ENCODE peak calls at places on chromosomes 13 and 19, in five cellular contexts. X is tibial nerve, L is ELR, O is putamen, T is T-helper 22 cell. A is an unnamed sample.
A peak's percentile ranks its signal among the peaks of the same experiment; 100 is the strongest.

GRCh38 chr13:58680115-58680514 is 1048.6 kb downstream of the PCDH17 start:
- DNase-seq in X (no peak), L (no peak), O (no peak), T (no peak), A (no peak)

GRCh38 chr19:35609881-35610353 is 2.6 kb upstream of the HAUS5 start:
- DNase-seq in X (no peak), L (no peak), O (no peak), T (no peak), A (no peak)

GRCh38 chr19:46716013-46716671 is 772 bp downstream of the PRKD2 start:
- DNase-seq in X (no peak), L (peak; percentile 54), O (no peak), T (no peak), A (no peak)

GRCh38 chr13:48304132-48304876 is 753 bp downstream of the RB1 start:
- DNase-seq in X (no peak), L (peak; percentile 63), O (peak; percentile 25), T (no peak), A (no peak)

GRCh38 chr13:112969692-112970338 is 801 bp downstream of the MCF2L start:
- DNase-seq in X (no peak), L (no peak), O (no peak), T (no peak), A (no peak)

GRCh38 chr19:16217671-16218464 is 20.2 kb downstream of the AP1M1 start:
- DNase-seq in X (no peak), L (no peak), O (no peak), T (no peak), A (no peak)

GRCh38 chr19:13841339-13842293 is 35.3 kb upstream of the NANOS3 start:
- DNase-seq in X (no peak), L (peak; percentile 68), O (no peak), T (no peak), A (peak; percentile 89)

GRCh38 chr19:8545743-8546142 is 31.5 kb downstream of the MYO1F start:
- DNase-seq in X (no peak), L (no peak), O (no peak), T (no peak), A (no peak)

GRCh38 chr19:2902590-2903218 is 2.0 kb downstream of the ZNF57 start:
- DNase-seq in X (no peak), L (no peak), O (no peak), T (no peak), A (no peak)

GRCh38 chr19:40257096-40257517 is 28.0 kb downstream of the AKT2 start:
- DNase-seq in X (no peak), L (no peak), O (no peak), T (no peak), A (no peak)

GRCh38 chr19:55552620-55553019 is 7.3 kb upstream of the SBK3 start:
- DNase-seq in X (no peak), L (peak; percentile 71), O (no peak), T (no peak), A (no peak)

GRCh38 chr13:91358384-91358776 is 10.9 kb downstream of the MIR17HG start:
- DNase-seq in X (no peak), L (no peak), O (no peak), T (no peak), A (no peak)

GRCh38 chr13:93248627-93249047 is 22.0 kb downstream of the GPC6 start:
- DNase-seq in X (no peak), L (peak; percentile 47), O (no peak), T (no peak), A (no peak)

GRCh38 chr19:13796301-13797057 is 1.2 kb downstream of the ZSWIM4 start:
- DNase-seq in X (peak; percentile 46), L (peak; percentile 99), O (no peak), T (no peak), A (peak; percentile 88)